ENCODE peak calls at places on chromosomes 5 and 9, in five cellular contexts. D is DND-41, N is uterus, X is GM20000, F is heart left ventricle. Y is an unnamed sample.

GRCh38 chr9:109117856-109118801 is 1.6 kb downstream of the TMEM245 start:
- DNase-seq in F (no peak), X (no peak), D (peak), N (no peak), Y (peak)

GRCh38 chr5:168600409-168600808 is 21.2 kb upstream of the PANK3 start:
- DNase-seq in D (no peak), X (no peak), N (no peak), F (no peak), Y (peak)

GRCh38 chr9:90300901-90301688 is 341.5 kb downstream of the DIRAS2 start:
- DNase-seq in N (no peak), X (no peak), F (peak), D (no peak), Y (peak)

GRCh38 chr9:18382243-18382642 is 91.7 kb upstream of the ADAMTSL1 start:
- DNase-seq in D (no peak), N (no peak), X (no peak), F (no peak), Y (no peak)

GRCh38 chr9:126534431-126535186 is 79.1 kb upstream of the LMX1B start:
- DNase-seq in N (no peak), X (no peak), D (no peak), F (no peak), Y (no peak)

GRCh38 chr5:41408676-41409443 is 101.5 kb downstream of the PLCXD3 start:
- DNase-seq in D (no peak), X (no peak), N (no peak), F (no peak), Y (peak)

GRCh38 chr9:110133608-110134214 is 74.2 kb downstream of the C9orf152 start:
- DNase-seq in N (no peak), F (no peak), X (no peak), D (no peak), Y (peak)

GRCh38 chr5:142015781-142016533 is 3.1 kb upstream of the GNPDA1 start:
- DNase-seq in N (no peak), D (peak), F (no peak), X (no peak), Y (peak)

GRCh38 chr9:20835364-20836286 is 151.6 kb downstream of the FOCAD start:
- DNase-seq in N (no peak), X (no peak), D (no peak), F (no peak), Y (no peak)

GRCh38 chr9:22131817-22132216 is 122.7 kb upstream of the CDKN2B start:
- DNase-seq in N (no peak), F (no peak), D (no peak), X (no peak), Y (no peak)

GRCh38 chr9:118459832-118460425 is 755.7 kb downstream of the TLR4 start:
- DNase-seq in D (no peak), F (peak), X (no peak), N (no peak), Y (no peak)

GRCh38 chr5:6686916-6687409 is 26.3 kb upstream of the TENT4A start:
- DNase-seq in F (no peak), N (no peak), D (peak), X (no peak), Y (peak)

GRCh38 chr9:33731142-33731541 is 64.2 kb upstream of the PRSS3 start:
- DNase-seq in D (no peak), X (no peak), N (no peak), F (no peak), Y (no peak)

GRCh38 chr5:124583469-124584350 is 162.7 kb downstream of the ZNF608 start:
- DNase-seq in F (no peak), D (peak), X (peak), N (no peak), Y (peak)

GRCh38 chr9:127366594-127366993 is 30.4 kb upstream of the SLC2A8 start:
- DNase-seq in X (no peak), D (no peak), N (no peak), F (no peak), Y (no peak)

GRCh38 chr9:127756233-127756632 is 21.1 kb upstream of the TOR2A start:
- DNase-seq in D (no peak), X (no peak), F (no peak), N (no peak), Y (no peak)

GRCh38 chr9:114317665-114318357 is 5.1 kb upstream of the ORM1 start:
- DNase-seq in F (no peak), X (no peak), N (peak), D (no peak), Y (no peak)

GRCh38 chr9:70641631-70642030 is 227.2 kb upstream of the KLF9 start:
- DNase-seq in D (no peak), X (no peak), F (no peak), N (no peak), Y (peak)

GRCh38 chr5:44691811-44692210 is 116.9 kb upstream of the MRPS30 start:
- DNase-seq in N (no peak), F (no peak), X (no peak), D (no peak), Y (no peak)

GRCh38 chr5:123875444-123876264 is 363.7 kb downstream of the CSNK1G3 start:
- DNase-seq in F (peak), X (no peak), D (no peak), N (no peak), Y (no peak)

GRCh38 chr9:20873240-20873860 is 158.1 kb downstream of the HACD4 start:
- DNase-seq in F (no peak), N (no peak), D (no peak), X (no peak), Y (peak)

GRCh38 chr9:38065369-38066075 is 3.5 kb downstream of the SHB start:
- DNase-seq in N (no peak), D (no peak), X (peak), F (no peak), Y (no peak)

GRCh38 chr9:109192732-109193361 is 25.8 kb upstream of the FRRS1L start:
- DNase-seq in F (no peak), X (peak), N (no peak), D (peak), Y (no peak)

GRCh38 chr9:35835216-35835604 is 6.2 kb downstream of the TMEM8B start:
- DNase-seq in D (peak), F (no peak), N (no peak), X (no peak), Y (no peak)

GRCh38 chr9:22307013-22307711 is 139.5 kb upstream of the DMRTA1 start:
- DNase-seq in D (peak), X (peak), F (no peak), N (no peak), Y (peak)

GRCh38 chr9:93068956-93069355 is 10.5 kb downstream of the SUSD3 start:
- DNase-seq in D (no peak), N (no peak), X (no peak), F (no peak), Y (no peak)

GRCh38 chr9:36415822-36416515 is 15.9 kb upstream of the RNF38 start:
- DNase-seq in D (no peak), F (no peak), N (no peak), X (no peak), Y (no peak)

GRCh38 chr9:106421772-106422171 is 441.2 kb upstream of the ZNF462 start:
- DNase-seq in F (no peak), X (no peak), N (no peak), D (no peak), Y (no peak)

GRCh38 chr9:35844628-35845301 is 15.7 kb downstream of the TMEM8B start:
- DNase-seq in X (peak), D (peak), N (peak), F (peak), Y (peak)

GRCh38 chr9:34145165-34145564 is 18.7 kb upstream of the DCAF12 start:
- DNase-seq in F (no peak), N (no peak), X (no peak), D (no peak), Y (peak)

GRCh38 chr9:98521141-98521540 is 187.6 kb downstream of the GABBR2 start:
- DNase-seq in F (no peak), D (no peak), X (no peak), N (no peak), Y (peak)

GRCh38 chr5:122844916-122845252 is 529 bp upstream of the SNX24 start:
- DNase-seq in X (peak), D (no peak), F (no peak), N (no peak), Y (no peak)

GRCh38 chr9:113621309-113621791 is 157.8 kb downstream of the RGS3 start:
- DNase-seq in X (no peak), F (peak), N (peak), D (no peak), Y (peak)

GRCh38 chr9:20191239-20191840 is 402.5 kb upstream of the SLC24A2 start:
- DNase-seq in X (no peak), F (no peak), D (no peak), N (no peak), Y (peak)

GRCh38 chr5:81422671-81423070 is 28.7 kb upstream of the ACOT12 start:
- DNase-seq in D (no peak), F (no peak), X (no peak), N (no peak), Y (peak)

GRCh38 chr9:113501129-113501686 is 37.7 kb downstream of the RGS3 start:
- DNase-seq in D (no peak), X (no peak), N (peak), F (peak), Y (no peak)

GRCh38 chr9:37994639-37995347 is 74.2 kb downstream of the SHB start:
- DNase-seq in X (peak), N (peak), D (peak), F (peak), Y (peak)

GRCh38 chr5:73170522-73170921 is 2.5 kb upstream of the TMEM174 start:
- DNase-seq in D (peak), F (no peak), X (no peak), N (no peak), Y (peak)

GRCh38 chr5:139747583-139748504 is 47.8 kb upstream of the PSD2 start:
- DNase-seq in D (peak), F (peak), X (peak), N (no peak), Y (peak)

DNA sequence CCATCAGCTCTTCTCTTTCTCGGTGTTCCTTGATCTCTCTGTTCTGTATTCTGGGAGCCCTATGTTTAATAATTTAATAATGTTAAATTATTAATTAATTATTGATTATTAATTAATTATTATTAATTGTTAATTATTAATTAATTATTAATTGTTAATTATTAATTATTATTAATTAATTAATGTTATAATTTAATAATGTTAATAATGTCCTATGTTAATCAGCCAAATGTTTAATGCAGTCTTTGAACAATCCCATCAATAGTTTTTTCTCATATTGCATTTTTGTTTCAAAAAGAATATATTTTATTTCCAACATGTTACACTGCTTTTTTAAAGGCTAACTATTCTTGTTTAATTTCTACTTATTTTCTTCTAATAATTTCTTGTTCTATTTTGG is 26.2 kb downstream of the MGAT1 start:
- DNase-seq in D (no peak), F (no peak), N (no peak), X (no peak), Y (no peak)
- TF ChIP-seq CTCF in D (no peak), F (no peak), N (no peak), X (no peak), Y (no peak)

DNA sequence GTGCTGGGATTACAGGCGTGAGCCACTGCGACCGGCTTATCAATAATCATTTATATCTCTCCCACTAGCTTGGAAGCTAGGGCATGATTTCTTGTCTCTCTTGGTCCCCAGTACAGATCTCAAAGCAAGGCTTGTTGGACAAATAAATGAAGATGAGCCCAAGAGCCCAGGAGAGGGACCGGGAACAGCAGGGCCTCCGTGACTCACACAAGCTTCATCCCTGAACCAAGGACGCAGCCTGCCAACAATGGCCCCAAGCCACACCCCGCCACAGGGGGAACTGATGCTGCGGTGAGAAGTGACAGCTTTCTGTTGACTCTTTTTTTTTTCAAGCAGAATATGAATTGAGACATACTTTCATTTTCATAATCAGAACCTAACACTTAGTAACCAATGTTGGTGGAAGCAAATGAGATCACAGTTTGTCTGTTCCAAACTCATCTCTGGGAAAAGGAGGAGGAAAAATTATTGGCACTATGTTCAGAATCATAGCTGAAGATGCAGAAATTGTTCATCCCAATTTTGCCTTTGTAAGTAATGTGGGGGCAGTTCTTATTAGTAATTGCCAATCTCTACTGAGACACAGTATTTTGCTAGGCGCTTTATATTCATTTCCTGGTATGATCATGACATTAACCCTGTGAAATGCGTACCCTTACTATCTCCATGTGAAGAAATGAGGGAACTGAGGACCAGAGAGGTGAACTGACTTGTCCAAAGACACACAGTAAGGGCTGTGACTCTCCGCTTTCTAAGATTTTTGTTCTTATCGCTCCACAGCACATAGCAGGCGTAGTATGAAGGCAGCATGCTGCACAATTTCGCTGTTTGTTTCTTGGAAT is 6.6 kb upstream of the DUSP1 start:
- DNase-seq in X (peak), D (peak), F (peak), N (peak), Y (peak)
- TF ChIP-seq CTCF in X (no peak), D (peak), F (no peak), N (no peak), Y (no peak)

GRCh38 chr5:172644229-172644628 is 3.2 kb downstream of the NEURL1B start:
- DNase-seq in D (no peak), N (no peak), X (no peak), F (peak), Y (no peak)

GRCh38 chr5:172643392-172643871 is 2.4 kb downstream of the NEURL1B start:
- DNase-seq in N (no peak), D (no peak), F (peak), X (no peak), Y (no peak)

GRCh38 chr5:172642046-172642409 is 965 bp downstream of the NEURL1B start:
- DNase-seq in F (peak), D (no peak), N (no peak), X (no peak), Y (peak)

GRCh38 chr5:172642511-172642910 is 1.4 kb downstream of the NEURL1B start:
- DNase-seq in F (no peak), D (no peak), X (no peak), N (no peak), Y (peak)

GRCh38 chr5:172642926-172643325 is 1.9 kb downstream of the NEURL1B start:
- DNase-seq in X (no peak), D (no peak), F (peak), N (no peak), Y (no peak)
- TF ChIP-seq CTCF in X (no peak), D (no peak), F (no peak), N (no peak), Y (no peak)

DNA sequence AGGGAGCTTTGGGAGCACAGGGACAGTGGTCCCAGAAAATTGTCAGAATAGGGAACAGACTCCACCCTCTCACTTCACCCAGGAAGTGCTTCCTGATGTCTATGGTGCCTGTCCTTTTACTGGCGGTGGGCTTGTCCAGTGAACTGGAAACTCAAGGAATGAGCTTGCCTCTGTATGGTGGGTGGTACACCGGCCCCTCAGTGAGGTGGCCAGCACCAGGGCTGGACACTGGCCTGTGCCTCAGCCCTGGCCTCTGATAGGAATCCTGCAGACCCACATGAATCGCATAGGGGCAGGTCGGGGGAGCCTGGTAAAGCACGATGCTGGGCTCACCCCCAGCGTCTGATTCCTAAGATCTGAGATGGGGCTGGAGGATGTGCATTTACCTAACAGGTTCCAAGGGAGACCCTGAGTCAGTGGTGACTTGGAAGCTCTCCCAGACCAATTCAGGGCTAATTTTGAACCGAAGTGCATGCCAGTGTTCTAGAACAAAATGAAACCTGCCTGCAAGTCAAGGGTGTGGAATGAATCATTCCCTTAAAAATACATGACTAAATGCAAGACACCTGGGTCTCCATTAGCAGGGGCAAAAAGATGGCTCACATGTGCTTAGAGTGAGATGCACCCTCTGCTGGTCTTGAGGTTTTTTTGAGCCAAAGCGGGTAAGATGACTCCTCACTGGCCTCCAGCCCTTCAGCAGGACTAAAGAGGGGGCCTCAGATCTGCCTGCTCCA is 178.3 kb downstream of the HSPA4 start:
- DNase-seq in X (no peak), D (no peak), N (no peak), F (no peak), Y (no peak)
- TF ChIP-seq CTCF in X (no peak), D (no peak), N (no peak), F (no peak), Y (no peak)

DNA sequence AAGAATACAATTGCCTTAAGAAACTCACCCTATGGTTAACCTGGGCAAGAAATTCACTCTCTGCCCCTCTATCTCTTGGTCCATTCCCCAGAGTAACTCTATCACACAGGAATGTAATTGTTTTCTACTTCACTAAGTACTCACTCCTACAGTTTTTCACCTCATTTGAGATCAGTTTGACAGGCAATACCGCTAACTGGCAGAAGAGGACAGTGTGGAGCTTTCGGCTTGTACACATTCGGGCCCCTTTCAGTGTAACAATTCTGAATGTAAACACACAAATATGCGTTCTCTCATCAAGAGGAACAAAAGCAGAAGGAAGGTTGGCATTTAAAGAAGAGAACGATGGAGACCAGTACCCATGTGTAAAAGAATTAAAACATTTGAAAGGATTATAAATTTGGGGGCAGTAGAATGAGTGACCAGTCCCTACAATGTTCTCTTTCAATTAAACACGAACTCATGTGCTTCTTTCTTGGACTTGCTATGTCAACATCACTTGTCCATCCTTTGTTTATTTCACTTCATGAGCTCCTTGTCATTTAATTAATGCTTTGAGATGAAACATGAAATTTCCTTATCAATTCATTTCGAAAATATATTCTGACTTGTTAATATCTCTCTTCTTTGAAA is 188.5 kb upstream of the GRAMD2B start:
- DNase-seq in N (no peak), F (no peak), D (no peak), X (peak), Y (peak)
- TF ChIP-seq CTCF in N (no peak), F (peak), D (peak), X (peak), Y (peak)

DNA sequence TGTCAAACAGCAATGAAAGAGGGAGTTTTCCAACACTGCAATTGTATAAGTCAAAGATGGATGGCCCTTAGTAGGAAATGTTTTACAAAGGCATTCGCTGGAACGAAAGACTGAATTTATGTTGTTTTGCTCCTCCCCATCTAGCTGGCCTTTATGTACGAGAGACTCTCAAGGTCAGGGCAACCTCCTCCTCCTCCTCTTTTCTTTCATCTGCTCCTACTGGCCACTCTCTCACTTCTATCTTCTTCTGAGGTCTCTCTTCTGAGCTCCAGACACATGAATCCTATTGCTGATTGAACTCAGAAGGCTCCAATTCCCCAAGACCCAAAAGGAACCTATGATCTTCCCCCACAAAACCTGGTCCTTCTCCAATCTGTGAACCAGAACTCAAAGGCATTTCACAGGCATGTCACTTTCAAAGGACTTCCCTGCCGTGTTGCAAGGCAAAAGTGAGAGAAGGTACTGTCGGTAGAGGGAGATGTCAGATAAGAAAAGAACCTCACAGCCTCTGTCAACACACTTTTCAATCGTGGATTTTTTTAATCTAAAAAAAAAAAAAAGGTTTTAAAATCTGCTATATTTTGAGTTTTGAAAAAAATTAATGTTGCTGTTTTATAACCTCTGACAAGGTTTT is 28.5 kb upstream of the PUM3 start:
- DNase-seq in X (peak), D (no peak), F (no peak), N (no peak), Y (peak)
- TF ChIP-seq CTCF in X (no peak), D (peak), F (no peak), N (no peak), Y (peak)

GRCh38 chr5:75690669-75691068 is 26.6 kb downstream of the POC5 start:
- DNase-seq in X (no peak), D (no peak), N (no peak), F (no peak), Y (no peak)
- TF ChIP-seq CTCF in X (no peak), D (no peak), N (no peak), F (no peak), Y (no peak)